ENCODE peak calls at places on chromosome 16, in nine cellular contexts. One of them, this sample, is unnamed.

GRCh38 chr16:77214411-77215138 is 15.4 kb downstream of the SYCE1L start:
- DNase-seq in lower leg skin: peak; percentile 52
- DNase-seq in mucosa of descending colon: no peak
- DNase-seq in KBM-7: no peak
- DNase-seq in natural killer cell treated with Interleukin-12 subunit alpha and Interleukin-12 subunit beta and Interleukin-15 and Interleukin-18, amount 100 ng/mL, for 72 hours: no peak
- DNase-seq in lung: no peak
- DNase-seq in kidney epithelial cell: no peak
- DNase-seq in CD4-positive, alpha-beta memory T cell: no peak
- DNase-seq in hypothalamus: no peak
- DNase-seq in this sample: no peak

GRCh38 chr16:84247844-84248243 is 8.0 kb upstream of the KCNG4 start:
- DNase-seq in lower leg skin: no peak
- DNase-seq in mucosa of descending colon: no peak
- DNase-seq in KBM-7: no peak
- DNase-seq in natural killer cell treated with Interleukin-12 subunit alpha and Interleukin-12 subunit beta and Interleukin-15 and Interleukin-18, amount 100 ng/mL, for 72 hours: no peak
- DNase-seq in lung: no peak
- DNase-seq in kidney epithelial cell: peak; percentile 31
- DNase-seq in CD4-positive, alpha-beta memory T cell: no peak
- DNase-seq in hypothalamus: no peak
- DNase-seq in this sample: no peak

GRCh38 chr16:89052824-89053724 is 40.6 kb upstream of the ACSF3 start:
- DNase-seq in lower leg skin: no peak
- DNase-seq in mucosa of descending colon: peak; percentile 90
- DNase-seq in KBM-7: peak; percentile 81
- DNase-seq in natural killer cell treated with Interleukin-12 subunit alpha and Interleukin-12 subunit beta and Interleukin-15 and Interleukin-18, amount 100 ng/mL, for 72 hours: no peak
- DNase-seq in lung: no peak
- DNase-seq in kidney epithelial cell: no peak
- DNase-seq in CD4-positive, alpha-beta memory T cell: no peak
- DNase-seq in hypothalamus: no peak
- DNase-seq in this sample: no peak

GRCh38 chr16:48496571-48497095 is 111.4 kb upstream of the SIAH1 start:
- DNase-seq in lower leg skin: peak; percentile 82
- DNase-seq in mucosa of descending colon: no peak
- DNase-seq in KBM-7: no peak
- DNase-seq in natural killer cell treated with Interleukin-12 subunit alpha and Interleukin-12 subunit beta and Interleukin-15 and Interleukin-18, amount 100 ng/mL, for 72 hours: no peak
- DNase-seq in lung: no peak
- DNase-seq in kidney epithelial cell: no peak
- DNase-seq in CD4-positive, alpha-beta memory T cell: no peak
- DNase-seq in hypothalamus: no peak
- DNase-seq in this sample: no peak

GRCh38 chr16:56824804-56825203 is 40.2 kb upstream of the SLC12A3 start:
- DNase-seq in lower leg skin: no peak
- DNase-seq in mucosa of descending colon: no peak
- DNase-seq in KBM-7: no peak
- DNase-seq in natural killer cell treated with Interleukin-12 subunit alpha and Interleukin-12 subunit beta and Interleukin-15 and Interleukin-18, amount 100 ng/mL, for 72 hours: no peak
- DNase-seq in lung: no peak
- DNase-seq in kidney epithelial cell: no peak
- DNase-seq in CD4-positive, alpha-beta memory T cell: no peak
- DNase-seq in hypothalamus: no peak
- DNase-seq in this sample: no peak

GRCh38 chr16:1296688-1297412 is 12.6 kb upstream of the UBE2I start:
- DNase-seq in lower leg skin: no peak
- DNase-seq in mucosa of descending colon: peak; percentile 56
- DNase-seq in KBM-7: peak; percentile 37
- DNase-seq in natural killer cell treated with Interleukin-12 subunit alpha and Interleukin-12 subunit beta and Interleukin-15 and Interleukin-18, amount 100 ng/mL, for 72 hours: no peak
- DNase-seq in lung: no peak
- DNase-seq in kidney epithelial cell: peak; percentile 88
- DNase-seq in CD4-positive, alpha-beta memory T cell: no peak
- DNase-seq in hypothalamus: no peak
- DNase-seq in this sample: no peak

GRCh38 chr16:9370071-9370491 is 278.6 kb downstream of the HAPSTR1 start:
- DNase-seq in lower leg skin: no peak
- DNase-seq in mucosa of descending colon: no peak
- DNase-seq in KBM-7: no peak
- DNase-seq in natural killer cell treated with Interleukin-12 subunit alpha and Interleukin-12 subunit beta and Interleukin-15 and Interleukin-18, amount 100 ng/mL, for 72 hours: no peak
- DNase-seq in lung: no peak
- DNase-seq in kidney epithelial cell: no peak
- DNase-seq in CD4-positive, alpha-beta memory T cell: no peak
- DNase-seq in hypothalamus: no peak
- DNase-seq in this sample: no peak

GRCh38 chr16:2152695-2153506 is 2.7 kb upstream of the TRAF7 start:
- DNase-seq in lower leg skin: no peak
- DNase-seq in mucosa of descending colon: peak; percentile 73
- DNase-seq in KBM-7: peak; percentile 55
- DNase-seq in natural killer cell treated with Interleukin-12 subunit alpha and Interleukin-12 subunit beta and Interleukin-15 and Interleukin-18, amount 100 ng/mL, for 72 hours: peak; percentile 61
- DNase-seq in lung: no peak
- DNase-seq in kidney epithelial cell: no peak
- DNase-seq in CD4-positive, alpha-beta memory T cell: peak; percentile 11
- DNase-seq in hypothalamus: no peak
- DNase-seq in this sample: no peak

GRCh38 chr16:54602666-54603065 is 316.1 kb upstream of the IRX3 start:
- DNase-seq in lower leg skin: no peak
- DNase-seq in mucosa of descending colon: no peak
- DNase-seq in KBM-7: no peak
- DNase-seq in natural killer cell treated with Interleukin-12 subunit alpha and Interleukin-12 subunit beta and Interleukin-15 and Interleukin-18, amount 100 ng/mL, for 72 hours: no peak
- DNase-seq in lung: no peak
- DNase-seq in kidney epithelial cell: no peak
- DNase-seq in CD4-positive, alpha-beta memory T cell: no peak
- DNase-seq in hypothalamus: no peak
- DNase-seq in this sample: peak; percentile 15

GRCh38 chr16:84843149-84844048 is 23.6 kb downstream of the CRISPLD2 start:
- DNase-seq in lower leg skin: no peak
- DNase-seq in mucosa of descending colon: no peak
- DNase-seq in KBM-7: no peak
- DNase-seq in natural killer cell treated with Interleukin-12 subunit alpha and Interleukin-12 subunit beta and Interleukin-15 and Interleukin-18, amount 100 ng/mL, for 72 hours: no peak
- DNase-seq in lung: no peak
- DNase-seq in kidney epithelial cell: no peak
- DNase-seq in CD4-positive, alpha-beta memory T cell: no peak
- DNase-seq in hypothalamus: no peak
- DNase-seq in this sample: no peak

GRCh38 chr16:23847938-23848337 is 12.2 kb downstream of the PRKCB start:
- DNase-seq in lower leg skin: no peak
- DNase-seq in mucosa of descending colon: no peak
- DNase-seq in KBM-7: peak; percentile 50
- DNase-seq in natural killer cell treated with Interleukin-12 subunit alpha and Interleukin-12 subunit beta and Interleukin-15 and Interleukin-18, amount 100 ng/mL, for 72 hours: peak; percentile 80
- DNase-seq in lung: no peak
- DNase-seq in kidney epithelial cell: no peak
- DNase-seq in CD4-positive, alpha-beta memory T cell: peak; percentile 63
- DNase-seq in hypothalamus: no peak
- DNase-seq in this sample: no peak